ENCODE peak calls at places on chromosomes 2 and 18, in eight cellular contexts. One of them, this sample, is unnamed.

GRCh38 chr2:33108483-33109443 is 162.0 kb downstream of the LTBP1 start:
- DNase-seq in KG1: no peak
- DNase-seq in ovary: peak; percentile 26
- DNase-seq in lower leg skin: no peak
- DNase-seq in A673: no peak
- DNase-seq in substantia nigra: no peak
- DNase-seq in NCI-H1930: no peak
- DNase-seq in activated naive CD8-positive, alpha-beta T cell treated with anti-CD3 and anti-CD28 coated beads, Interleukin-2, amount 50 U/mL, for 24 hours: no peak
- DNase-seq in this sample: no peak

GRCh38 chr2:197304556-197305011 is 6.0 kb downstream of the ANKRD44 start:
- DNase-seq in NCI-H1930: no peak
- DNase-seq in A673: no peak
- DNase-seq in ovary: no peak
- DNase-seq in substantia nigra: no peak
- DNase-seq in activated naive CD8-positive, alpha-beta T cell treated with anti-CD3 and anti-CD28 coated beads, Interleukin-2, amount 50 U/mL, for 24 hours: no peak
- DNase-seq in KG1: no peak
- DNase-seq in lower leg skin: no peak
- DNase-seq in this sample: no peak

GRCh38 chr18:45874501-45875184 is 49.2 kb downstream of the SIGLEC15 start:
- DNase-seq in lower leg skin: no peak
- DNase-seq in activated naive CD8-positive, alpha-beta T cell treated with anti-CD3 and anti-CD28 coated beads, Interleukin-2, amount 50 U/mL, for 24 hours: peak; percentile 56
- DNase-seq in NCI-H1930: no peak
- DNase-seq in KG1: no peak
- DNase-seq in A673: peak; percentile 3
- DNase-seq in substantia nigra: no peak
- DNase-seq in ovary: no peak
- DNase-seq in this sample: no peak

GRCh38 chr2:108946442-108946841 is 42.6 kb downstream of the EDAR start:
- DNase-seq in A673: no peak
- DNase-seq in KG1: no peak
- DNase-seq in ovary: no peak
- DNase-seq in activated naive CD8-positive, alpha-beta T cell treated with anti-CD3 and anti-CD28 coated beads, Interleukin-2, amount 50 U/mL, for 24 hours: no peak
- DNase-seq in substantia nigra: no peak
- DNase-seq in NCI-H1930: no peak
- DNase-seq in lower leg skin: no peak
- DNase-seq in this sample: no peak

GRCh38 chr2:197197808-197198409 is 112.7 kb downstream of the ANKRD44 start:
- DNase-seq in lower leg skin: no peak
- DNase-seq in A673: no peak
- DNase-seq in NCI-H1930: no peak
- DNase-seq in ovary: no peak
- DNase-seq in activated naive CD8-positive, alpha-beta T cell treated with anti-CD3 and anti-CD28 coated beads, Interleukin-2, amount 50 U/mL, for 24 hours: no peak
- DNase-seq in substantia nigra: no peak
- DNase-seq in KG1: no peak
- DNase-seq in this sample: no peak

GRCh38 chr18:9437672-9438071 is 37.6 kb upstream of the RALBP1 start:
- DNase-seq in substantia nigra: no peak
- DNase-seq in ovary: no peak
- DNase-seq in A673: no peak
- DNase-seq in activated naive CD8-positive, alpha-beta T cell treated with anti-CD3 and anti-CD28 coated beads, Interleukin-2, amount 50 U/mL, for 24 hours: no peak
- DNase-seq in KG1: no peak
- DNase-seq in lower leg skin: no peak
- DNase-seq in NCI-H1930: no peak
- DNase-seq in this sample: no peak

GRCh38 chr2:234083572-234084348 is 33.3 kb downstream of the SPP2 start:
- DNase-seq in KG1: no peak
- DNase-seq in lower leg skin: no peak
- DNase-seq in activated naive CD8-positive, alpha-beta T cell treated with anti-CD3 and anti-CD28 coated beads, Interleukin-2, amount 50 U/mL, for 24 hours: no peak
- DNase-seq in NCI-H1930: no peak
- DNase-seq in ovary: no peak
- DNase-seq in A673: no peak
- DNase-seq in substantia nigra: no peak
- DNase-seq in this sample: no peak

GRCh38 chr2:209578394-209579006 is 154.7 kb downstream of the MAP2 start:
- DNase-seq in activated naive CD8-positive, alpha-beta T cell treated with anti-CD3 and anti-CD28 coated beads, Interleukin-2, amount 50 U/mL, for 24 hours: no peak
- DNase-seq in substantia nigra: no peak
- DNase-seq in NCI-H1930: no peak
- DNase-seq in A673: no peak
- DNase-seq in lower leg skin: no peak
- DNase-seq in KG1: no peak
- DNase-seq in ovary: no peak
- DNase-seq in this sample: no peak

GRCh38 chr2:83565231-83566025 is 893.7 kb downstream of the SUCLG1 start:
- DNase-seq in activated naive CD8-positive, alpha-beta T cell treated with anti-CD3 and anti-CD28 coated beads, Interleukin-2, amount 50 U/mL, for 24 hours: no peak
- DNase-seq in lower leg skin: no peak
- DNase-seq in substantia nigra: no peak
- DNase-seq in ovary: no peak
- DNase-seq in NCI-H1930: no peak
- DNase-seq in KG1: no peak
- DNase-seq in A673: no peak
- DNase-seq in this sample: peak; percentile 3

GRCh38 chr2:230713331-230714121 is 884 bp downstream of the CAB39 start:
- DNase-seq in lower leg skin: peak; percentile 23
- DNase-seq in substantia nigra: no peak
- DNase-seq in ovary: peak; percentile 21
- DNase-seq in A673: peak; percentile 34
- DNase-seq in NCI-H1930: no peak
- DNase-seq in KG1: no peak
- DNase-seq in activated naive CD8-positive, alpha-beta T cell treated with anti-CD3 and anti-CD28 coated beads, Interleukin-2, amount 50 U/mL, for 24 hours: peak; percentile 51
- DNase-seq in this sample: no peak

GRCh38 chr2:216012133-216012829 is 1.1 kb downstream of the MREG start:
- DNase-seq in ovary: no peak
- DNase-seq in activated naive CD8-positive, alpha-beta T cell treated with anti-CD3 and anti-CD28 coated beads, Interleukin-2, amount 50 U/mL, for 24 hours: no peak
- DNase-seq in NCI-H1930: no peak
- DNase-seq in KG1: no peak
- DNase-seq in substantia nigra: no peak
- DNase-seq in lower leg skin: no peak
- DNase-seq in A673: no peak
- DNase-seq in this sample: no peak

GRCh38 chr2:195535911-195536522 is 121.0 kb upstream of the SLC39A10 start:
- DNase-seq in NCI-H1930: no peak
- DNase-seq in lower leg skin: peak; percentile 55
- DNase-seq in KG1: peak; percentile 48
- DNase-seq in activated naive CD8-positive, alpha-beta T cell treated with anti-CD3 and anti-CD28 coated beads, Interleukin-2, amount 50 U/mL, for 24 hours: peak; percentile 66
- DNase-seq in A673: no peak
- DNase-seq in ovary: no peak
- DNase-seq in substantia nigra: no peak
- DNase-seq in this sample: no peak

GRCh38 chr18:10322408-10322807 is 132.0 kb upstream of the APCDD1 start:
- DNase-seq in KG1: no peak
- DNase-seq in NCI-H1930: no peak
- DNase-seq in ovary: no peak
- DNase-seq in lower leg skin: no peak
- DNase-seq in A673: no peak
- DNase-seq in activated naive CD8-positive, alpha-beta T cell treated with anti-CD3 and anti-CD28 coated beads, Interleukin-2, amount 50 U/mL, for 24 hours: no peak
- DNase-seq in substantia nigra: no peak
- DNase-seq in this sample: no peak

GRCh38 chr18:72634500-72634899 is 90.4 kb upstream of the CBLN2 start:
- DNase-seq in lower leg skin: no peak
- DNase-seq in A673: no peak
- DNase-seq in ovary: no peak
- DNase-seq in activated naive CD8-positive, alpha-beta T cell treated with anti-CD3 and anti-CD28 coated beads, Interleukin-2, amount 50 U/mL, for 24 hours: no peak
- DNase-seq in substantia nigra: no peak
- DNase-seq in NCI-H1930: no peak
- DNase-seq in KG1: no peak
- DNase-seq in this sample: no peak

GRCh38 chr2:20663196-20664070 is 3.5 kb upstream of the GDF7 start:
- DNase-seq in NCI-H1930: no peak
- DNase-seq in KG1: no peak
- DNase-seq in lower leg skin: no peak
- DNase-seq in activated naive CD8-positive, alpha-beta T cell treated with anti-CD3 and anti-CD28 coated beads, Interleukin-2, amount 50 U/mL, for 24 hours: no peak
- DNase-seq in A673: no peak
- DNase-seq in substantia nigra: no peak
- DNase-seq in ovary: no peak
- DNase-seq in this sample: no peak

GRCh38 chr18:63843008-63843407 is 44.5 kb upstream of the SERPINB2 start:
- DNase-seq in A673: no peak
- DNase-seq in KG1: no peak
- DNase-seq in NCI-H1930: no peak
- DNase-seq in activated naive CD8-positive, alpha-beta T cell treated with anti-CD3 and anti-CD28 coated beads, Interleukin-2, amount 50 U/mL, for 24 hours: no peak
- DNase-seq in substantia nigra: no peak
- DNase-seq in ovary: no peak
- DNase-seq in lower leg skin: no peak
- DNase-seq in this sample: no peak

GRCh38 chr18:60649107-60649506 is 276.5 kb upstream of the MC4R start:
- DNase-seq in NCI-H1930: peak; percentile 23
- DNase-seq in substantia nigra: no peak
- DNase-seq in lower leg skin: no peak
- DNase-seq in KG1: no peak
- DNase-seq in activated naive CD8-positive, alpha-beta T cell treated with anti-CD3 and anti-CD28 coated beads, Interleukin-2, amount 50 U/mL, for 24 hours: no peak
- DNase-seq in A673: no peak
- DNase-seq in ovary: no peak
- DNase-seq in this sample: no peak

GRCh38 chr2:123953848-123954247 is 71.2 kb upstream of the CNTNAP5 start:
- DNase-seq in KG1: no peak
- DNase-seq in substantia nigra: no peak
- DNase-seq in lower leg skin: no peak
- DNase-seq in activated naive CD8-positive, alpha-beta T cell treated with anti-CD3 and anti-CD28 coated beads, Interleukin-2, amount 50 U/mL, for 24 hours: no peak
- DNase-seq in A673: peak; percentile 63
- DNase-seq in ovary: no peak
- DNase-seq in NCI-H1930: no peak
- DNase-seq in this sample: no peak

GRCh38 chr2:66547113-66547512 is 112.2 kb downstream of the MEIS1 start:
- DNase-seq in KG1: no peak
- DNase-seq in NCI-H1930: no peak
- DNase-seq in substantia nigra: no peak
- DNase-seq in A673: no peak
- DNase-seq in activated naive CD8-positive, alpha-beta T cell treated with anti-CD3 and anti-CD28 coated beads, Interleukin-2, amount 50 U/mL, for 24 hours: no peak
- DNase-seq in lower leg skin: no peak
- DNase-seq in ovary: no peak
- DNase-seq in this sample: no peak

GRCh38 chr18:59231157-59231556 is 11.2 kb downstream of the GRP start:
- DNase-seq in ovary: no peak
- DNase-seq in substantia nigra: no peak
- DNase-seq in NCI-H1930: no peak
- DNase-seq in activated naive CD8-positive, alpha-beta T cell treated with anti-CD3 and anti-CD28 coated beads, Interleukin-2, amount 50 U/mL, for 24 hours: no peak
- DNase-seq in A673: no peak
- DNase-seq in KG1: no peak
- DNase-seq in lower leg skin: no peak
- DNase-seq in this sample: no peak

GRCh38 chr2:233434666-233435375 is 80.5 kb downstream of the DGKD start:
- DNase-seq in KG1: no peak
- DNase-seq in substantia nigra: no peak
- DNase-seq in activated naive CD8-positive, alpha-beta T cell treated with anti-CD3 and anti-CD28 coated beads, Interleukin-2, amount 50 U/mL, for 24 hours: no peak
- DNase-seq in ovary: no peak
- DNase-seq in lower leg skin: no peak
- DNase-seq in A673: no peak
- DNase-seq in NCI-H1930: no peak
- DNase-seq in this sample: no peak

GRCh38 chr18:251572-251971 is 16.3 kb downstream of the THOC1 start:
- DNase-seq in KG1: no peak
- DNase-seq in NCI-H1930: no peak
- DNase-seq in A673: no peak
- DNase-seq in activated naive CD8-positive, alpha-beta T cell treated with anti-CD3 and anti-CD28 coated beads, Interleukin-2, amount 50 U/mL, for 24 hours: no peak
- DNase-seq in ovary: no peak
- DNase-seq in lower leg skin: no peak
- DNase-seq in substantia nigra: no peak
- DNase-seq in this sample: no peak

GRCh38 chr2:220114443-220114842 is 487.0 kb downstream of the SLC4A3 start:
- DNase-seq in substantia nigra: no peak
- DNase-seq in ovary: no peak
- DNase-seq in A673: no peak
- DNase-seq in activated naive CD8-positive, alpha-beta T cell treated with anti-CD3 and anti-CD28 coated beads, Interleukin-2, amount 50 U/mL, for 24 hours: no peak
- DNase-seq in KG1: no peak
- DNase-seq in lower leg skin: no peak
- DNase-seq in NCI-H1930: no peak
- DNase-seq in this sample: no peak

GRCh38 chr2:218852911-218853667 is 6.5 kb upstream of the WNT6 start:
- DNase-seq in activated naive CD8-positive, alpha-beta T cell treated with anti-CD3 and anti-CD28 coated beads, Interleukin-2, amount 50 U/mL, for 24 hours: peak; percentile 72
- DNase-seq in KG1: peak; percentile 38
- DNase-seq in substantia nigra: peak; percentile 17
- DNase-seq in NCI-H1930: peak; percentile 43
- DNase-seq in ovary: no peak
- DNase-seq in A673: peak; percentile 77
- DNase-seq in lower leg skin: peak; percentile 45
- DNase-seq in this sample: no peak

GRCh38 chr2:231865222-231865621 is 61.0 kb downstream of the NPPC start:
- DNase-seq in A673: no peak
- DNase-seq in KG1: no peak
- DNase-seq in ovary: no peak
- DNase-seq in lower leg skin: no peak
- DNase-seq in NCI-H1930: no peak
- DNase-seq in activated naive CD8-positive, alpha-beta T cell treated with anti-CD3 and anti-CD28 coated beads, Interleukin-2, amount 50 U/mL, for 24 hours: no peak
- DNase-seq in substantia nigra: no peak
- DNase-seq in this sample: no peak

GRCh38 chr2:102187191-102188150 is 648 bp downstream of the IL1RL2 start:
- DNase-seq in A673: peak; percentile 42
- DNase-seq in ovary: peak; percentile 29
- DNase-seq in substantia nigra: peak; percentile 15
- DNase-seq in NCI-H1930: no peak
- DNase-seq in activated naive CD8-positive, alpha-beta T cell treated with anti-CD3 and anti-CD28 coated beads, Interleukin-2, amount 50 U/mL, for 24 hours: peak; percentile 52
- DNase-seq in KG1: no peak
- DNase-seq in lower leg skin: peak; percentile 55
- DNase-seq in this sample: no peak

GRCh38 chr2:43274055-43274454 is 47.6 kb upstream of the ZFP36L2 start:
- DNase-seq in substantia nigra: no peak
- DNase-seq in NCI-H1930: no peak
- DNase-seq in lower leg skin: no peak
- DNase-seq in A673: no peak
- DNase-seq in KG1: no peak
- DNase-seq in ovary: no peak
- DNase-seq in activated naive CD8-positive, alpha-beta T cell treated with anti-CD3 and anti-CD28 coated beads, Interleukin-2, amount 50 U/mL, for 24 hours: no peak
- DNase-seq in this sample: no peak

GRCh38 chr2:86566158-86566827 is 3.0 kb upstream of the CHMP3 start:
- DNase-seq in substantia nigra: no peak
- DNase-seq in KG1: no peak
- DNase-seq in activated naive CD8-positive, alpha-beta T cell treated with anti-CD3 and anti-CD28 coated beads, Interleukin-2, amount 50 U/mL, for 24 hours: no peak
- DNase-seq in lower leg skin: no peak
- DNase-seq in A673: no peak
- DNase-seq in ovary: no peak
- DNase-seq in NCI-H1930: no peak
- DNase-seq in this sample: no peak

GRCh38 chr18:26133652-26134051 is at the start of gene PSMA8:
- DNase-seq in NCI-H1930: no peak
- DNase-seq in substantia nigra: no peak
- DNase-seq in KG1: no peak
- DNase-seq in ovary: peak; percentile 12
- DNase-seq in lower leg skin: no peak
- DNase-seq in activated naive CD8-positive, alpha-beta T cell treated with anti-CD3 and anti-CD28 coated beads, Interleukin-2, amount 50 U/mL, for 24 hours: peak; percentile 41
- DNase-seq in A673: peak; percentile 14
- DNase-seq in this sample: no peak

GRCh38 chr2:12602661-12603060 is 114.1 kb upstream of the TRIB2 start:
- DNase-seq in activated naive CD8-positive, alpha-beta T cell treated with anti-CD3 and anti-CD28 coated beads, Interleukin-2, amount 50 U/mL, for 24 hours: no peak
- DNase-seq in ovary: no peak
- DNase-seq in substantia nigra: no peak
- DNase-seq in KG1: no peak
- DNase-seq in lower leg skin: no peak
- DNase-seq in A673: no peak
- DNase-seq in NCI-H1930: no peak
- DNase-seq in this sample: no peak

GRCh38 chr2:202185816-202186221 is 52.6 kb downstream of the SUMO1 start:
- DNase-seq in activated naive CD8-positive, alpha-beta T cell treated with anti-CD3 and anti-CD28 coated beads, Interleukin-2, amount 50 U/mL, for 24 hours: no peak
- DNase-seq in lower leg skin: no peak
- DNase-seq in A673: peak; percentile 46
- DNase-seq in ovary: no peak
- DNase-seq in substantia nigra: no peak
- DNase-seq in KG1: no peak
- DNase-seq in NCI-H1930: no peak
- DNase-seq in this sample: no peak

This sample was measured in SK-N-MC.